ENCODE peak calls at places on chromosome 20, in eight cellular contexts. R is ELF-1; X is mucosa of descending colon; T is NCI-H2081; V is left ventricle myocardium superior; L is NCI-H510A treated with DMSO at 0.1 percent for 48 hours; G is activated CD8-positive, alpha-beta memory T cell treated with anti-CD3 and anti-CD28 coated beads for 24 hours; Q is WTC11. A is an unnamed sample.

GRCh38 chr20:18005170-18005989 is 36.6 kb downstream of the MGME1 start:
- DNase-seq in V (no peak), Q (peak), G (no peak), L (no peak), R (peak), X (no peak), T (no peak), A (no peak)

GRCh38 chr20:217266-217665 is 9.8 kb upstream of the DEFB129 start:
- DNase-seq in T (no peak), X (no peak), L (no peak), Q (no peak), V (no peak), G (no peak), R (no peak), A (no peak)

GRCh38 chr20:46764068-46764467 is 54.6 kb downstream of the SLC2A10 start:
- DNase-seq in L (no peak), Q (no peak), V (no peak), T (no peak), X (no peak), R (no peak), G (no peak), A (no peak)

GRCh38 chr20:41003143-41003932 is 25.3 kb upstream of the TOP1 start:
- DNase-seq in G (peak), X (peak), Q (no peak), L (peak), R (no peak), V (peak), T (peak), A (peak)

GRCh38 chr20:54084727-54085368 is 14.5 kb upstream of the BCAS1 start:
- DNase-seq in R (no peak), Q (no peak), G (no peak), X (no peak), T (no peak), V (no peak), L (no peak), A (peak)

GRCh38 chr20:63750807-63751470 is 11.4 kb downstream of the SLC2A4RG start:
- DNase-seq in L (no peak), G (peak), T (no peak), R (peak), Q (no peak), V (no peak), X (peak), A (no peak)

GRCh38 chr20:1775117-1775516 is 117.5 kb upstream of the SIRPG start:
- DNase-seq in X (no peak), V (no peak), G (no peak), Q (no peak), L (no peak), R (no peak), T (no peak), A (peak)

GRCh38 chr20:24768226-24768625 is 180.8 kb upstream of the CST7 start:
- DNase-seq in R (peak), T (no peak), X (no peak), G (peak), Q (no peak), L (no peak), V (no peak), A (no peak)

GRCh38 chr20:1891263-1892121 is 3.7 kb upstream of the SIRPA start:
- DNase-seq in X (peak), R (no peak), L (no peak), T (no peak), Q (no peak), G (no peak), V (no peak), A (no peak)

GRCh38 chr20:57266251-57267157 is at the start of gene BMP7:
- DNase-seq in R (peak), Q (peak), X (no peak), G (no peak), V (peak), T (peak), L (no peak), A (peak)

GRCh38 chr20:53803492-53804155 is 210.0 kb upstream of the ZNF217 start:
- DNase-seq in V (no peak), G (no peak), X (no peak), R (no peak), L (no peak), T (no peak), Q (no peak), A (no peak)

GRCh38 chr20:60062431-60063336 is 104.5 kb downstream of the CDH26 start:
- DNase-seq in T (no peak), X (no peak), R (no peak), L (no peak), V (no peak), Q (no peak), G (no peak), A (peak)

GRCh38 chr20:44601801-44602204 is 19.4 kb downstream of the PKIG start:
- DNase-seq in V (peak), G (no peak), L (no peak), Q (no peak), X (no peak), R (no peak), T (no peak), A (peak)

GRCh38 chr20:3696200-3696599 is 14.4 kb upstream of the ADAM33 start:
- DNase-seq in R (no peak), G (no peak), T (no peak), V (no peak), X (no peak), Q (no peak), L (no peak), A (no peak)